ENCODE peak calls at places on chromosome 6, in ten cellular contexts. One of them, this sample, is unnamed.

GRCh38 chr6:20328266-20328946 is 73.3 kb upstream of the E2F3 start:
- DNase-seq in H1: no peak
- DNase-seq in HepG2: no peak
- DNase-seq in stomach: no peak
- DNase-seq in sigmoid colon: no peak
- DNase-seq in A549: no peak
- DNase-seq in transverse colon: no peak
- DNase-seq in ovary: no peak
- DNase-seq in tibial nerve: no peak
- DNase-seq in K562: no peak
- DNase-seq in this sample: no peak

GRCh38 chr6:133553652-133554051 is 312.5 kb downstream of the EYA4 start:
- DNase-seq in stomach: peak
- DNase-seq in transverse colon: peak
- DNase-seq in HepG2: peak
- DNase-seq in A549: no peak
- DNase-seq in sigmoid colon: no peak
- DNase-seq in ovary: peak
- DNase-seq in tibial nerve: peak
- DNase-seq in H1: no peak
- DNase-seq in K562: peak
- DNase-seq in this sample: no peak

GRCh38 chr6:35919827-35920751 is 809 bp downstream of the SRPK1 start:
- DNase-seq in H1: no peak
- DNase-seq in K562: peak
- DNase-seq in tibial nerve: no peak
- DNase-seq in transverse colon: peak
- DNase-seq in stomach: peak
- DNase-seq in A549: no peak
- DNase-seq in HepG2: peak
- DNase-seq in ovary: no peak
- DNase-seq in sigmoid colon: peak
- DNase-seq in this sample: no peak

GRCh38 chr6:37456126-37456525 is 23.1 kb downstream of the CMTR1 start:
- DNase-seq in ovary: no peak
- DNase-seq in tibial nerve: no peak
- DNase-seq in H1: no peak
- DNase-seq in A549: no peak
- DNase-seq in stomach: no peak
- DNase-seq in sigmoid colon: no peak
- DNase-seq in transverse colon: no peak
- DNase-seq in K562: no peak
- DNase-seq in HepG2: no peak
- DNase-seq in this sample: no peak

GRCh38 chr6:43771858-43772570 is 2.0 kb downstream of the VEGFA start:
- DNase-seq in A549: peak
- DNase-seq in tibial nerve: peak
- DNase-seq in K562: peak
- DNase-seq in transverse colon: peak
- DNase-seq in ovary: peak
- DNase-seq in stomach: peak
- DNase-seq in H1: no peak
- DNase-seq in HepG2: peak
- DNase-seq in sigmoid colon: peak
- DNase-seq in this sample: no peak

GRCh38 chr6:109183109-109183508 is 87.8 kb downstream of the CEP57L1 start:
- DNase-seq in tibial nerve: no peak
- DNase-seq in A549: no peak
- DNase-seq in H1: peak
- DNase-seq in ovary: no peak
- DNase-seq in stomach: no peak
- DNase-seq in HepG2: no peak
- DNase-seq in transverse colon: no peak
- DNase-seq in sigmoid colon: no peak
- DNase-seq in K562: peak
- DNase-seq in this sample: no peak

GRCh38 chr6:103140308-103141027 is 1719.3 kb downstream of the HACE1 start:
- DNase-seq in tibial nerve: no peak
- DNase-seq in transverse colon: no peak
- DNase-seq in ovary: no peak
- DNase-seq in A549: no peak
- DNase-seq in H1: no peak
- DNase-seq in sigmoid colon: peak
- DNase-seq in stomach: no peak
- DNase-seq in HepG2: no peak
- DNase-seq in K562: no peak
- DNase-seq in this sample: no peak

GRCh38 chr6:139474145-139475108 is 100.0 kb upstream of the CITED2 start:
- DNase-seq in sigmoid colon: peak
- DNase-seq in A549: no peak
- DNase-seq in transverse colon: peak
- DNase-seq in stomach: no peak
- DNase-seq in K562: peak
- DNase-seq in HepG2: no peak
- DNase-seq in tibial nerve: peak
- DNase-seq in ovary: peak
- DNase-seq in H1: no peak
- DNase-seq in this sample: no peak

GRCh38 chr6:37669306-37669705 is 28.4 kb downstream of the MDGA1 start:
- DNase-seq in A549: no peak
- DNase-seq in ovary: no peak
- DNase-seq in H1: no peak
- DNase-seq in sigmoid colon: no peak
- DNase-seq in tibial nerve: no peak
- DNase-seq in K562: no peak
- DNase-seq in stomach: no peak
- DNase-seq in HepG2: no peak
- DNase-seq in transverse colon: no peak
- DNase-seq in this sample: no peak

GRCh38 chr6:16721977-16722376 is 39.3 kb downstream of the ATXN1 start:
- DNase-seq in ovary: no peak
- DNase-seq in transverse colon: no peak
- DNase-seq in K562: no peak
- DNase-seq in sigmoid colon: no peak
- DNase-seq in A549: no peak
- DNase-seq in H1: no peak
- DNase-seq in stomach: no peak
- DNase-seq in tibial nerve: no peak
- DNase-seq in HepG2: no peak
- DNase-seq in this sample: no peak

GRCh38 chr6:2853766-2854393 is 12.2 kb upstream of the SERPINB1 start:
- DNase-seq in K562: peak
- DNase-seq in HepG2: peak
- DNase-seq in stomach: no peak
- DNase-seq in transverse colon: peak
- DNase-seq in ovary: no peak
- DNase-seq in A549: no peak
- DNase-seq in H1: no peak
- DNase-seq in sigmoid colon: no peak
- DNase-seq in tibial nerve: peak
- DNase-seq in this sample: peak

GRCh38 chr6:14316911-14317535 is 199.5 kb downstream of the CD83 start:
- DNase-seq in stomach: peak
- DNase-seq in HepG2: no peak
- DNase-seq in tibial nerve: no peak
- DNase-seq in transverse colon: no peak
- DNase-seq in ovary: no peak
- DNase-seq in K562: no peak
- DNase-seq in H1: no peak
- DNase-seq in sigmoid colon: no peak
- DNase-seq in A549: peak
- DNase-seq in this sample: no peak

GRCh38 chr6:79797912-79798311 is 149.4 kb downstream of the ELOVL4 start:
- DNase-seq in H1: no peak
- DNase-seq in tibial nerve: no peak
- DNase-seq in stomach: no peak
- DNase-seq in transverse colon: no peak
- DNase-seq in K562: no peak
- DNase-seq in A549: no peak
- DNase-seq in sigmoid colon: no peak
- DNase-seq in ovary: no peak
- DNase-seq in HepG2: no peak
- DNase-seq in this sample: no peak

GRCh38 chr6:13307508-13307995 is 20.8 kb downstream of the TBC1D7 start:
- DNase-seq in A549: peak
- DNase-seq in stomach: no peak
- DNase-seq in sigmoid colon: no peak
- DNase-seq in ovary: no peak
- DNase-seq in tibial nerve: no peak
- DNase-seq in H1: no peak
- DNase-seq in K562: no peak
- DNase-seq in transverse colon: no peak
- DNase-seq in HepG2: no peak
- DNase-seq in this sample: peak

DNA sequence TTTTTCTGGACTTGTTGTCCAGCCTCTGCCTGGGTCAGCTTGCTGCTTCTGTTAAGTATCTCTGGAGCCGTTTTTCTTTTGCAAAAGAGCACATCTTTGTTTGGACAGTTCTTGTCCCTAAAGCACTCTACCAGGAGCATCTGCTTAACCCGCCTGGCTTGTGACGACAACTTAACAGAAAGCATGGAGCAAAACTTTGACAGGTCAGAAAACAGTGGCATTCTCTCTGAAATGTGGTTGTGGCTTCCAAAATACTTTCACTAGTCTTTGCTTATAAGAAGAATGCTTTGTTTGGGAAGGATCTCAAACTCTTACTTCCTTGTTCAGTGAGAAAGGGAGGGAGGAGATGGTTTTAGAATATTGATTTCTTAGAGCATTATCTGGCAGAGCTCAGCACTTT is 47.6 kb downstream of the CD109 start:
- DNase-seq in HepG2: no peak
- DNase-seq in sigmoid colon: no peak
- DNase-seq in stomach: no peak
- DNase-seq in tibial nerve: no peak
- DNase-seq in K562: no peak
- DNase-seq in ovary: no peak
- DNase-seq in A549: no peak
- DNase-seq in transverse colon: no peak
- DNase-seq in H1: no peak
- DNase-seq in this sample: no peak
- TF ChIP-seq EP300 in HepG2: no peak
- TF ChIP-seq EP300 in sigmoid colon: no peak
- TF ChIP-seq EP300 in stomach: no peak
- TF ChIP-seq EP300 in tibial nerve: no peak
- TF ChIP-seq EP300 in K562: no peak
- TF ChIP-seq EP300 in ovary: no peak
- TF ChIP-seq EP300 in A549: no peak
- TF ChIP-seq EP300 in transverse colon: no peak
- TF ChIP-seq EP300 in H1: no peak
- TF ChIP-seq EP300 in this sample: no peak

GRCh38 chr6:41801380-41801779 is 13.9 kb downstream of the TOMM6 start:
- DNase-seq in ovary: no peak
- DNase-seq in HepG2: no peak
- DNase-seq in H1: no peak
- DNase-seq in sigmoid colon: no peak
- DNase-seq in tibial nerve: no peak
- DNase-seq in A549: no peak
- DNase-seq in K562: no peak
- DNase-seq in stomach: no peak
- DNase-seq in transverse colon: no peak
- DNase-seq in this sample: no peak
- TF ChIP-seq EP300 in ovary: no peak
- TF ChIP-seq EP300 in HepG2: no peak
- TF ChIP-seq EP300 in H1: no peak
- TF ChIP-seq EP300 in sigmoid colon: no peak
- TF ChIP-seq EP300 in tibial nerve: no peak
- TF ChIP-seq EP300 in A549: no peak
- TF ChIP-seq EP300 in K562: no peak
- TF ChIP-seq EP300 in stomach: no peak
- TF ChIP-seq EP300 in transverse colon: no peak
- TF ChIP-seq EP300 in this sample: no peak

GRCh38 chr6:167492096-167492449 is 167.2 kb downstream of the TTLL2 start:
- DNase-seq in H1: no peak
- DNase-seq in K562: no peak
- DNase-seq in tibial nerve: peak
- DNase-seq in sigmoid colon: peak
- DNase-seq in ovary: no peak
- DNase-seq in stomach: no peak
- DNase-seq in transverse colon: no peak
- DNase-seq in HepG2: no peak
- DNase-seq in A549: no peak
- DNase-seq in this sample: no peak
- TF ChIP-seq EP300 in H1: no peak
- TF ChIP-seq EP300 in K562: no peak
- TF ChIP-seq EP300 in tibial nerve: peak
- TF ChIP-seq EP300 in sigmoid colon: no peak
- TF ChIP-seq EP300 in ovary: no peak
- TF ChIP-seq EP300 in stomach: no peak
- TF ChIP-seq EP300 in transverse colon: no peak
- TF ChIP-seq EP300 in HepG2: no peak
- TF ChIP-seq EP300 in A549: no peak
- TF ChIP-seq EP300 in this sample: no peak

GRCh38 chr6:52834481-52834880 is 6.1 kb downstream of the GSTA5 start:
- DNase-seq in sigmoid colon: no peak
- DNase-seq in A549: no peak
- DNase-seq in tibial nerve: no peak
- DNase-seq in HepG2: no peak
- DNase-seq in transverse colon: no peak
- DNase-seq in H1: no peak
- DNase-seq in stomach: no peak
- DNase-seq in ovary: no peak
- DNase-seq in K562: no peak
- DNase-seq in this sample: no peak
- TF ChIP-seq EP300 in sigmoid colon: no peak
- TF ChIP-seq EP300 in A549: no peak
- TF ChIP-seq EP300 in tibial nerve: no peak
- TF ChIP-seq EP300 in HepG2: no peak
- TF ChIP-seq EP300 in transverse colon: no peak
- TF ChIP-seq EP300 in H1: no peak
- TF ChIP-seq EP300 in stomach: no peak
- TF ChIP-seq EP300 in ovary: no peak
- TF ChIP-seq EP300 in K562: no peak
- TF ChIP-seq EP300 in this sample: no peak

This sample was measured in suprapubic skin.